ENCODE peak calls at places on chromosomes 4 and X, in seven cellular contexts. S, G, M, Y, H, U and N are unnamed samples.

GRCh38 chr4:78938474-78938867 is 767 bp downstream of the PAQR3 start:
- DNase-seq in S (peak), G (no peak), M (no peak), Y (no peak), H (no peak), U (no peak), N (no peak)

GRCh38 chr4:184080674-184081073 is 137.0 kb downstream of the ENPP6 start:
- DNase-seq in S (no peak), G (no peak), M (no peak), Y (no peak), H (no peak), U (no peak), N (no peak)

GRCh38 chr4:73711989-73712388 is 28.4 kb upstream of the CXCL8 start:
- DNase-seq in S (no peak), G (no peak), M (no peak), Y (no peak), H (no peak), U (no peak), N (no peak)

GRCh38 chrX:111869639-111870034 is 6.3 kb upstream of the TRPC5OS start:
- DNase-seq in S (peak), G (no peak), M (peak), Y (peak), H (peak), U (peak), N (peak)

GRCh38 chr4:117137143-117137542 is 51.8 kb upstream of the TRAM1L1 start:
- DNase-seq in S (peak), G (peak), M (no peak), Y (peak), H (no peak), U (no peak), N (no peak)

GRCh38 chr4:95838192-95838591 is 1.7 kb upstream of the PDHA2 start:
- DNase-seq in S (no peak), G (no peak), M (no peak), Y (no peak), H (no peak), U (no peak), N (peak)

GRCh38 chr4:45741897-45742296 is 382.0 kb downstream of the GABRG1 start:
- DNase-seq in S (no peak), G (no peak), M (no peak), Y (no peak), H (no peak), U (peak), N (peak)

GRCh38 chrX:153764786-153765137 is 713 bp downstream of the PLXNB3 start:
- DNase-seq in S (no peak), G (no peak), M (no peak), Y (no peak), H (no peak), U (no peak), N (no peak)

DNA sequence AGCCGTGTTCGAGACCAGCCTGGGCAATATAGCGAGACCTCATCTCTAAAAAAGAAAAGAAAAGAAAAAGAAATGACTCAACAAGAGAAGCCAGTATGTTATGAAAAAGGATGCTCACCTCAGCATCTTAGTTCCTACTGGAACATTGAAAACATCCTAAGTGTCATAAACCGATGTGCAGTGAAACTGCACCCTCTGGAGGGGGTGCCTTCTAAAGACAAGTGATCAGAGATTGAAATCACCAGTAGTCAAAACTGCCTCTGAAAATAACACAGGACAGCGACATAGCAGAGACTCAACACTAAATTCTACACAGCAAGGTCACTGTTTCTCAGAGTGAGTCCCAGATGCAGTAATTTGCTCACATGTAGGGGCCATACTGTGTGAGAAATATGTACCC is 28.0 kb upstream of the ATP6AP2 start:
- DNase-seq in S (peak), G (no peak), M (no peak), Y (peak), H (no peak), U (no peak), N (no peak)
- H3K23ac ChIP-seq in S (no peak), G (no peak), M (no peak), Y (no peak), H (no peak), U (no peak), N (no peak)

GRCh38 chr4:90126805-90127204 is 389 bp upstream of the CCSER1 start:
- DNase-seq in S (peak), G (no peak), M (no peak), Y (no peak), H (no peak), U (no peak), N (peak)

GRCh38 chr4:90118547-90119211 is 8.5 kb upstream of the CCSER1 start:
- DNase-seq in S (no peak), G (no peak), M (no peak), Y (no peak), H (no peak), U (no peak), N (no peak)

GRCh38 chr4:90121961-90122748 is 5.0 kb upstream of the CCSER1 start:
- DNase-seq in S (no peak), G (peak), M (no peak), Y (peak), H (no peak), U (no peak), N (no peak)

GRCh38 chr4:90120037-90120436 is 7.2 kb upstream of the CCSER1 start:
- DNase-seq in S (no peak), G (no peak), M (no peak), Y (no peak), H (no peak), U (no peak), N (peak)

DNA sequence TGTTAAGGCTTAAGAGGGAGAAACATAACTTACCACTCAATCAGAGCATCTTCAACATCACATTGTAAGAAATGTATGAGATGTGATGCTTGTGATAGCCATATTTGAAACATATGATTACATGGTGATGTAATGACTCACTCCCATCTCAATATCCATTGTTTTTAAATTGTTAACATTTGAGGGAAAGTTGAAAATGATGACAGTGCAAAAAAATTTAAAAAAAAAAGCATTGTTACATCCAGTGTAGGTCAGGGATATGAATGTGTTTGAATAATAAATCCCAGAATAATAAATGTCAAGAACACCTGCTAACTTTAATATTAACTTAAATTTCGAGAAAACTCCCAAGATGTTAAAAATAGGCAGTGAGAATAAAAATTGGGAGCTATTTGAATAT is 6.4 kb upstream of the CCSER1 start:
- DNase-seq in S (no peak), G (no peak), M (no peak), Y (no peak), H (no peak), U (no peak), N (no peak)
- H3K23ac ChIP-seq in S (no peak), G (no peak), M (no peak), Y (no peak), H (no peak), U (no peak), N (no peak)

DNA sequence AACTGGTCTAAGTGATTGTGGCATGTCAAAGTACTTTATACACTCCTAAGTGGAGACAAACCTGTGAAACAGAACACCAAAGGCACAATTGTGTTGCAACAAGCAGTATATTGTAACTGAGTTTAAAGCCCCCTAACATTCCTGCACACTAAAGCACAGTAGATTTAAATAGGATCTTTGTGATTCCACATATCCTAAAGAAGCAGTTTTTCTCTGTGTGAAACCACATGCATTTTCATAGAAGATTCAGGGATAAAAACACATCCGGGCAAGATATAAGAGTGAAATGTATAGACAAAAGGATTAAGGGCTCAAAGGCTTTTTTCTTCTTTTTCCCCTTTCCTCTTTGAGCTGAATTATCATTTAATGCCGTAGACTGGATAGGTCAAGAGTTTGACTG is 82.2 kb downstream of the ANK2 start:
- DNase-seq in S (no peak), G (no peak), M (no peak), Y (no peak), H (no peak), U (no peak), N (no peak)
- H3K23ac ChIP-seq in S (no peak), G (no peak), M (no peak), Y (no peak), H (no peak), U (no peak), N (no peak)

DNA sequence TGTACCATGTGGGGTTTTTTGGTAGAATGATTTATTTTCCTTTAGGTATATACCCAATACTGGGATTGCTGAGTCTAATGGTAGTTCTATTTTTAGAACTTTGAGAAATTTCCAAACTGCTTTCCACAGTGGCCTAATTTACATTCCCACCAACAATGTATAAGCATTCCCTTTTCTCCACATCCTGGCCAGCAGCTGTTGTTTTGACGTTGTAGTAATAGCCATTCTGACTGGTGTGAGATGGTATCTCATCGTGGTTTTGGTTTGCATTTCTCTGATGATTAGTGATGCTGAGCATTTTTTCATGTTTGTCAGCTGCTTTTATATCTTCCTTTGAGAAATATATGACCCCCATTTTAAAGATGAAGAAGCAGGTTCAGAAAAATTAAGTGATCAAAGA is 153.7 kb downstream of the CBR4 start:
- DNase-seq in S (peak), G (peak), M (no peak), Y (peak), H (no peak), U (no peak), N (no peak)
- H3K23ac ChIP-seq in S (no peak), G (no peak), M (no peak), Y (no peak), H (no peak), U (no peak), N (no peak)

GRCh38 chr4:141339386-141339785 is 118.7 kb downstream of the ZNF330 start:
- DNase-seq in S (no peak), G (no peak), M (no peak), Y (no peak), H (no peak), U (no peak), N (no peak)
- H3K23ac ChIP-seq in S (no peak), G (peak), M (no peak), Y (no peak), H (no peak), U (no peak), N (no peak)

DNA sequence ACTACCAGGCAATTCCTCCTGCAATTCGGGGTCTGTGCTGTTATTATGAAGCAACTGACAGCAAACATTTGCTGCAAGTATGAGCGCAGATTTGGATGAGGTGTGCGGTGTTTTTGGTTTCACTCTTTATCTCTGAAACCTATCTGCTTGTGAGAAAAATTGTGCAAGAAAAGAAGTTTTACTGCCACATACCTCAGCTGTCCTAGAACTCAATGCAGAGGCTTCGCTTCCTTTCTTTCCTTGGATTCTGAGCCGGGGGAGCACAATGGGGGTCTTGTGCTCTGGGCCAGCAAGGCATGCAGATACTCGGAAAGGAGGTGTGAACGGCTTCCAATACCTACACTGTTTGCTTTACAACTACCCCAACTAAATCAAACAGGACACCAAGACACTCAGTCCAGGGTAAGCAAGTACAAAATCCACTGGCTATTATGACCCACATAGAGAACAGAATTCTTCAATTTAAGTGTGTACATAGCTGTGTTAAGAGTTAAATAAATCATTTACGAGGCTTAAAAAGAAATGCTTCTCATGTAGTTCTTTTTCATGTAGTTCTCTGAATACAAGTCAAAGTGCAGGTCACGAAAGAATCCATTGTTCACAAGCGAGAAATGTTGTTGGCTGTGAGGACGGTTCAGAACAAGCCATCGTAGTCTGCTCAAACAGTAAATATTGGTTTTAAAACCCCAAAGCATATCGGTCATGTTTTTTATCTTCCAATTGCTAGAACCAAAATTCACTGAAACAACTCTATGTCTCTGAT is 1.1 kb downstream of the SORBS2 start:
- DNase-seq in S (no peak), G (no peak), M (peak), Y (no peak), H (no peak), U (no peak), N (peak)
- H3K23ac ChIP-seq in S (no peak), G (no peak), M (no peak), Y (no peak), H (no peak), U (no peak), N (no peak)

GRCh38 chrX:31550169-31550568 is 478.3 kb upstream of the FTHL17 start:
- DNase-seq in S (no peak), G (no peak), M (no peak), Y (no peak), H (no peak), U (no peak), N (no peak)
- H3K23ac ChIP-seq in S (no peak), G (no peak), M (no peak), Y (no peak), H (no peak), U (no peak), N (no peak)